ENCODE peak calls at places on chromosomes 2 and 18, in four cellular contexts. I, F, R and K are unnamed samples.
A peak's percentile ranks its signal among the peaks of the same experiment; 100 is the strongest.

GRCh38 chr2:231890896-231891513 is 35.2 kb downstream of the NPPC start:
- DNase-seq in I (no peak), F (no peak), R (no peak), K (no peak)

GRCh38 chr2:85995648-85996529 is 107.1 kb upstream of the ST3GAL5 start:
- DNase-seq in I (no peak), F (no peak), R (no peak), K (no peak)

GRCh38 chr2:239053801-239054503 is 206.1 kb downstream of the TWIST2 start:
- DNase-seq in I (no peak), F (no peak), R (no peak), K (no peak)

GRCh38 chr2:69086466-69086865 is 73.5 kb downstream of the ANTXR1 start:
- DNase-seq in I (no peak), F (no peak), R (no peak), K (no peak)

GRCh38 chr2:95297088-95297487 is at the start of gene KCNIP3:
- DNase-seq in I (no peak), F (no peak), R (peak; percentile 54), K (peak; percentile 61)

GRCh38 chr2:64765160-64765805 is 111.6 kb upstream of the SERTAD2 start:
- DNase-seq in I (no peak), F (no peak), R (no peak), K (no peak)

GRCh38 chr18:63888473-63889190 is 1.1 kb downstream of the SERPINB2 start:
- DNase-seq in I (no peak), F (no peak), R (no peak), K (no peak)

GRCh38 chr2:66362651-66363050 is 72.3 kb upstream of the MEIS1 start:
- DNase-seq in I (no peak), F (no peak), R (no peak), K (no peak)

GRCh38 chr2:171279983-171280790 is 119.5 kb upstream of the TLK1 start:
- DNase-seq in I (no peak), F (no peak), R (no peak), K (no peak)

GRCh38 chr2:8409461-8410260 is 272.2 kb upstream of the ID2 start:
- DNase-seq in I (no peak), F (no peak), R (no peak), K (no peak)

GRCh38 chr2:25375371-25375988 is 33.8 kb upstream of the DNMT3A start:
- DNase-seq in I (no peak), F (no peak), R (peak; percentile 15), K (peak; percentile 18)

GRCh38 chr2:236642584-236643291 is 73.1 kb downstream of the ACKR3 start:
- DNase-seq in I (peak; percentile 53), F (peak; percentile 97), R (no peak), K (peak; percentile 47)

GRCh38 chr2:96549967-96550786 is 13.6 kb downstream of the ARID5A start:
- DNase-seq in I (no peak), F (no peak), R (no peak), K (peak; percentile 86)

GRCh38 chr2:164847291-164847690 is 5.7 kb upstream of the COBLL1 start:
- DNase-seq in I (no peak), F (no peak), R (no peak), K (no peak)

GRCh38 chr2:16716944-16717343 is 51.3 kb upstream of the CYRIA start:
- DNase-seq in I (no peak), F (no peak), R (no peak), K (no peak)

GRCh38 chr2:218019411-218020060 is 16.7 kb upstream of the TNS1 start:
- DNase-seq in I (no peak), F (no peak), R (no peak), K (no peak)

GRCh38 chr2:9347411-9347853 is 75.9 kb downstream of the ITGB1BP1 start:
- DNase-seq in I (no peak), F (no peak), R (no peak), K (peak; percentile 74)